ENCODE peak calls at places on chromosomes 11 and 22, in five cellular contexts. L is psoas muscle; G is mammary epithelial cell; Y is ovary; M is CD8-positive, alpha-beta T cell. X is an unnamed sample. For H3K36me3 and H3K9me3, the result is how much of the 10 kb centered on the place peaks cover.

GRCh38 chr22:45212306-45212709 is 28.4 kb downstream of the KIAA0930 start:
- DNase-seq in L (peak), G (peak), Y (peak), M (no peak), X (no peak)

GRCh38 chr11:30172872-30173271 is 57.9 kb upstream of the FSHB start:
- DNase-seq in L (no peak), G (no peak), Y (peak), M (no peak), X (no peak)

GRCh38 chr22:34105461-34106062 is 185.3 kb upstream of the LARGE1 start:
- DNase-seq in L (peak), G (peak), Y (peak), M (no peak), X (peak)

GRCh38 chr11:36600155-36600554 is 2.1 kb upstream of the RAG2 start:
- DNase-seq in L (no peak), G (no peak), Y (no peak), M (no peak), X (no peak)

GRCh38 chr22:32991353-32992115 is 66.6 kb downstream of the SYN3 start:
- DNase-seq in L (peak), G (peak), Y (no peak), M (no peak), X (no peak)

GRCh38 chr11:17541330-17541885 is 2.8 kb downstream of the USH1C start:
- DNase-seq in L (no peak), G (peak), Y (no peak), M (no peak), X (peak)

GRCh38 chr22:38881464-38881871 is 9.5 kb upstream of the CBX6 start:
- DNase-seq in L (peak), G (no peak), Y (peak), M (no peak), X (no peak)

GRCh38 chr11:102780491-102780918 is at the start of gene MMP10:
- DNase-seq in L (no peak), G (peak), Y (no peak), M (no peak), X (peak)

GRCh38 chr11:111438846-111439520 is 59.9 kb upstream of the POU2AF1 start:
- DNase-seq in L (no peak), G (no peak), Y (no peak), M (no peak), X (no peak)

GRCh38 chr11:44016129-44016528 is 31.7 kb upstream of the ACCSL start:
- DNase-seq in L (peak), G (no peak), Y (peak), M (no peak), X (no peak)

GRCh38 chr11:36254739-36255138 is 34.5 kb downstream of the COMMD9 start:
- DNase-seq in L (no peak), G (peak), Y (no peak), M (no peak), X (no peak)

GRCh38 chr22:33529424-33530113 is 390.7 kb downstream of the LARGE1 start:
- DNase-seq in L (peak), G (no peak), Y (no peak), M (no peak), X (no peak)

GRCh38 chr11:74687237-74688005 is 43.8 kb downstream of the CHRDL2 start:
- DNase-seq in L (no peak), G (no peak), Y (no peak), M (no peak), X (no peak)

GRCh38 chr11:96037267-96037990 is 113.5 kb upstream of the MTMR2 start:
- DNase-seq in L (no peak), G (peak), Y (no peak), M (no peak), X (no peak)

DNA sequence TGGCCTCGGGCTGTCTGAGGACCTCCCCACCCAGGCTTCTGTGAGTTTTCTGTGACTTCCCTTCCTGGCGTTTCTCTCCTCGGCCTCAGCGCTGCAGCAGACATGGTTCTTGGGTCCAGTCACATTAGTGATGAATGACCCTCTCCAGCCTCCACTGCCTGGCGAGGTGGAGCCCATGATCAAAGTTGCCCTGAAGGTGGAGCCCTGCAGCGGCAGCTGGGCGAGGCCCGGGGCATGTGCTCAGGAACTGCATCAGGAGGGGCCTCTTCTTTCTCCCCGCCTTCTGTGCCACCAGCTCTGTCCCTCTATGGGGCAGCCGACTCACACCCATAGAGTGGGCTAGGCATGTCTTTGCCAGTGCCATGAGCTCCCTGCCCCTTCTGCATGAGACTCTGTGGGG is 1079.7 kb downstream of the TBC1D22A start:
- DNase-seq in L (no peak), G (no peak), Y (no peak), M (no peak), X (no peak)
- TF ChIP-seq CTCF in L (no peak), G (no peak), Y (no peak), M (no peak), X (no peak)

GRCh38 chr11:64774144-64774543 is 4.2 kb downstream of the SF1 start:
- DNase-seq in L (no peak), G (no peak), Y (no peak), M (no peak), X (no peak)
- H3K36me3 ChIP-seq in L (half or more), G (half or more), Y (under half), M (half or more), X (under half)

GRCh38 chr22:49567894-49568750 is 259.6 kb downstream of the BRD1 start:
- DNase-seq in L (no peak), G (no peak), Y (no peak), M (no peak), X (no peak)
- H3K9me3 ChIP-seq in L (under half), G (half or more), Y (under half), M (under half), X (under half)

GRCh38 chr11:82732348-82732733 is 1.3 kb downstream of the FAM181B start:
- DNase-seq in L (no peak), G (no peak), Y (peak), M (no peak), X (no peak)

GRCh38 chr11:82731691-82732277 is 1.9 kb downstream of the FAM181B start:
- DNase-seq in L (no peak), G (no peak), Y (no peak), M (no peak), X (no peak)

GRCh38 chr11:82734120-82734479 is 436 bp upstream of the FAM181B start:
- DNase-seq in L (no peak), G (no peak), Y (no peak), M (no peak), X (no peak)

GRCh38 chr11:82733444-82734119 is at the start of gene FAM181B:
- DNase-seq in L (peak), G (peak), Y (peak), M (no peak), X (peak)

DNA sequence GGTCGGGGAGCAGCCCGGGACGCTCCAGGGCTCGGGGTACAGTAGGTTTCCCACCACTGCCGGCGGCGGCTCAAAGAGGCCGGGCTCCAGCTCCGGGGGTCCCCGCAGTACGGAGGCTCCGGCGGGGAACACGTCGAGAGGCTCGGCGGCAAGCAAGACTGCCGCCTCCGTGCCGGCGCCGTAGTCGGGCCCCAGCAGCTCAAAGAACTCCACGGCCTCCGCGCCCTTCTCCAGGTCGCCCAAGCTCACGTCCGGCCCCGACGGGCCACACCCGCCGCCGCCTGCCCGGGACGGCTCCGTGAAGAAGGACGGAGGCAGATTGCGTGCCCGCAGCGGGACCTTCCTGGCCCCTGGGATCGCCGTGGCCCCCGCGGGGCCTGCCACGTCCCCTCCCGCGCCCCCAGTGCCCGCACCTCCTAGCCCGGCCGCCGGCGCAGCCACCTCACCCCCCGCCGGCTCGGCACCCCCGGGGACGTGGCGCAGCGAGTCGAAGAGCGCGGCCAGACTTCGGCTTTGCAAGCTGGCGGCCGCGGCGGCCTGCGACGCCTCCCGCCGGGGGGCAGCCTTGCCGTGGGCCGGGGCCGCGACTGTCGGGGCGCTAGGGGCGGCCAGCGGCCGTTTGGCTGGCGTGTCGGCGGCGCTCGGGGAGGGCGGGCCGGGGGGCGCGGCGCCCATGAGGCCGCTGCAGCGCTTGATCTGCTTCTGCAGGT is 775 bp downstream of the FAM181B start:
- DNase-seq in L (no peak), G (no peak), Y (peak), M (no peak), X (no peak)
- TF ChIP-seq CTCF in L (no peak), G (no peak), Y (no peak), M (no peak), X (no peak)

GRCh38 chr11:119297938-119298337 is 19.0 kb downstream of the MCAM start:
- DNase-seq in L (no peak), G (no peak), Y (no peak), M (no peak), X (no peak)

GRCh38 chr11:119298726-119299125 is 18.2 kb downstream of the MCAM start:
- DNase-seq in L (peak), G (no peak), Y (no peak), M (no peak), X (no peak)

GRCh38 chr11:119303227-119303718 is 13.7 kb downstream of the MCAM start:
- DNase-seq in L (no peak), G (no peak), Y (no peak), M (no peak), X (no peak)

GRCh38 chr11:119300198-119300964 is 16.5 kb downstream of the MCAM start:
- DNase-seq in L (no peak), G (no peak), Y (no peak), M (no peak), X (no peak)

DNA sequence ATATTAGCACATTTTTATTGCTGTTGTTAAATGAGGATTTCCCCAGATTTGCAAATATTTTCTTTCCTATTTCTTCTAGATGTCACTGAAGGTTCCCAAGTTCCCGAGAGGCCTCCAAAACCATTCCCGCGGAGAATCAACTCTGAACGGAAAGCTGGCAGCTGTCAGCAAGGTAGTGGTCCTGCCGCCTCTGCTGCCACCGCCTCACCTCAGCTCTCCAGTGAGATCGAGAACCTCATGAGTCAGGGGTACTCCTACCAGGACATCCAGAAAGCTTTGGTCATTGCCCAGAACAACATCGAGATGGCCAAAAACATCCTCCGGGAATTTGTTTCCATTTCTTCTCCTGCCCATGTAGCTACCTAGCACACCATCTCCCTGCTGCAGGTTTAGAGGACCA is 17.5 kb downstream of the MCAM start:
- DNase-seq in L (no peak), G (no peak), Y (no peak), M (no peak), X (no peak)
- H3K36me3 ChIP-seq in L (half or more), G (under half), Y (under half), M (under half), X (under half)

DNA sequence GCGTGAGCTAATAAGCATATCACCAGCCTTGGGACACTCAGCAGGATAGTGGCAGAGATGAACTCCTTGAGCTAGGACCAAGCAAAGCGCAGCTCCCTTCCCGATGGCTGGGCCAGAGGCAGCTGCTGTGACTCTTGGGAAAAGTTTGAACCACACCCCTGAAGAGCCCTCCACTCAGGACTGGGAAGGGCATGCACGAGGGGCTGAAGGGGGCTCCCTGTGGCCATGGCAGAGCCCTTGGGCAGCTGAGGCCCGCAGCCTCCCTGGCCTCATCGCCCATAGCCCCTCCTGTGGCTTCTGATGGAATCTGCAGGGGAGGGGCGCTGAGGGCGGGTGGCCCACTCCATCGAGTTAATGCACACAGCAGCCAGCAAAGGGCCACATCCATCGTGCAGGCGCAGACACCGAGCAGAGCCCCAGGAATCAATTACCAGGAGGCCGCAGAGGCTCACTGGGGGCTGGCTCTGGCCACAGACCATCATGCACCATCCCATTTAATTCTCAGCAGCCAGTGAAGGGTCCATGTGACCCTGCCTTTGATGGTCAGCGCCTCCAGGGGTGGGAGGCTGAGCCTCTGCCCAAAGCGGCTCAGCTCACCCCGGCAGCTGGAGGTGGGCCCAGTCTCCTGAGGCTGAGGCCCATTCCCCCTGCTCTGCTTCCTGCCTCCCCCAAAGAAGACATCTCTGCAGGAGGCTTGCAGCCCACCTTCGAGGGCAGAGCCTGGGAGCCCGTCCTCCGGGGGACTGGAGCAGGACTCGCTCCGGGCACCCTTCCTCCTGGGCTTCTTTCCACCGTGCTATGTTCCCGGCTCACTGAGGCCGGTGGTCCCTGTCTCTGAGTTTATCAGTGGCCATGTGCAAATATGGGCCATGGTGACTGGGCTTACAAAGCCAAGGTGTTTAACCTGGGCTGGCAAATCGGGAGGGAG is 1410.3 kb downstream of the BRD1 start:
- DNase-seq in L (no peak), G (no peak), Y (no peak), M (no peak), X (no peak)
- H3K9me3 ChIP-seq in L (under half), G (under half), Y (under half), M (under half), X (under half)

GRCh38 chr11:60133917-60134316 is 45.5 kb downstream of the MS4A2 start:
- DNase-seq in L (no peak), G (no peak), Y (no peak), M (no peak), X (no peak)
- TF ChIP-seq CTCF in L (no peak), G (no peak), Y (no peak), M (no peak), X (no peak)

GRCh38 chr11:33086017-33086416 is 46.6 kb downstream of the TCP11L1 start:
- DNase-seq in L (no peak), G (no peak), Y (no peak), M (no peak), X (no peak)
- H3K36me3 ChIP-seq in L (half or more), G (under half), Y (under half), M (under half), X (under half)

GRCh38 chr11:55652560-55652959 is 4.4 kb downstream of the OR4S2 start:
- DNase-seq in L (no peak), G (no peak), Y (no peak), M (no peak), X (no peak)
- H3K9me3 ChIP-seq in L (under half), G (under half), Y (under half), M (under half), X (under half)

X was measured in Caco-2.